ENCODE peak calls at places on chromosomes 1 and 21, in six cellular contexts. Y is GM06990, K is HL-60, Q is brain microvascular endothelial cell, A is cardiac fibroblast, B is mammary epithelial cell. R is an unnamed sample.

GRCh38 chr1:198265073-198265661 is 108.4 kb downstream of the NEK7 start:
- DNase-seq in K (no peak), Y (no peak), A (peak), Q (peak), B (peak), R (peak)

GRCh38 chr1:172144445-172145060 is 275.9 kb upstream of the C1orf105 start:
- DNase-seq in K (no peak), Y (no peak), B (no peak), A (peak), Q (peak), R (peak)

GRCh38 chr1:170494369-170494768 is 37.6 kb upstream of the GORAB start:
- DNase-seq in Y (no peak), A (peak), B (peak), Q (peak), K (no peak), R (peak)

GRCh38 chr1:46425740-46426139 is 31.6 kb downstream of the FAAH start:
- DNase-seq in K (no peak), A (no peak), B (peak), Q (no peak), Y (no peak), R (no peak)

GRCh38 chr1:116096013-116096618 is 15.1 kb upstream of the MAB21L3 start:
- DNase-seq in Y (no peak), K (no peak), A (no peak), Q (no peak), B (no peak), R (no peak)

GRCh38 chr1:41695118-41695517 is 210.6 kb upstream of the EDN2 start:
- DNase-seq in K (no peak), Q (no peak), Y (no peak), B (no peak), A (peak), R (no peak)

GRCh38 chr1:219988818-219989217 is 57.5 kb downstream of the EPRS1 start:
- DNase-seq in K (no peak), A (no peak), B (no peak), Q (no peak), Y (no peak), R (no peak)

GRCh38 chr1:206674745-206675175 is 9.9 kb upstream of the MAPKAPK2 start:
- DNase-seq in Y (no peak), B (peak), Q (peak), K (no peak), A (peak), R (peak)

GRCh38 chr1:54009406-54009805 is 8.6 kb downstream of the LDLRAD1 start:
- DNase-seq in Y (no peak), Q (no peak), B (no peak), K (no peak), A (no peak), R (no peak)

GRCh38 chr1:225462714-225463574 is 35.1 kb upstream of the LBR start:
- DNase-seq in K (no peak), A (peak), Y (no peak), Q (no peak), B (no peak), R (no peak)

GRCh38 chr1:42935313-42935624 is 23.4 kb downstream of the SLC2A1 start:
- DNase-seq in K (no peak), B (no peak), Q (no peak), Y (peak), A (no peak), R (no peak)

GRCh38 chr1:184387871-184388670 is 1.2 kb downstream of the C1orf21 start:
- DNase-seq in A (peak), Y (peak), K (no peak), B (peak), Q (peak), R (peak)

GRCh38 chr21:32307706-32308105 is 9.1 kb downstream of the MRAP start:
- DNase-seq in B (no peak), K (no peak), Q (peak), Y (no peak), A (peak), R (peak)

GRCh38 chr1:43348809-43349593 is 9.8 kb upstream of the CDC20 start:
- DNase-seq in Q (peak), K (no peak), B (peak), Y (no peak), A (peak), R (peak)

GRCh38 chr21:36260030-36260787 is 59.8 kb upstream of the MORC3 start:
- DNase-seq in Y (no peak), B (peak), K (no peak), Q (peak), A (peak), R (peak)

GRCh38 chr21:20443558-20444155 is 554.6 kb upstream of the NCAM2 start:
- DNase-seq in K (no peak), B (no peak), Q (no peak), Y (no peak), A (no peak), R (peak)

GRCh38 chr1:109824349-109825115 is 60.8 kb upstream of the EPS8L3 start:
- DNase-seq in Q (no peak), A (no peak), K (no peak), B (no peak), Y (no peak), R (no peak)

GRCh38 chr1:198259336-198260109 is 102.7 kb downstream of the NEK7 start:
- DNase-seq in Y (no peak), B (no peak), Q (no peak), K (no peak), A (no peak), R (no peak)

GRCh38 chr21:46168659-46169386 is 13.4 kb upstream of the FTCD start:
- DNase-seq in K (no peak), A (no peak), Q (no peak), Y (no peak), B (no peak), R (no peak)

GRCh38 chr1:70475023-70475422 is 64.0 kb downstream of the CTH start:
- DNase-seq in Y (no peak), B (no peak), A (no peak), Q (no peak), K (no peak), R (no peak)

GRCh38 chr1:227562037-227562436 is 1.3 kb upstream of the ZNF678 start:
- DNase-seq in K (no peak), Y (no peak), Q (no peak), A (no peak), B (no peak), R (no peak)

GRCh38 chr1:47759581-47760247 is 237.5 kb downstream of the TRABD2B start:
- DNase-seq in Y (no peak), Q (no peak), A (no peak), K (no peak), B (no peak), R (no peak)

GRCh38 chr1:202235003-202235660 is 41.5 kb downstream of the LGR6 start:
- DNase-seq in Y (no peak), B (no peak), A (no peak), K (no peak), Q (no peak), R (no peak)

GRCh38 chr1:28027238-28027637 is 61.2 kb downstream of the EYA3 start:
- DNase-seq in B (no peak), K (no peak), A (no peak), Q (no peak), Y (no peak), R (no peak)

GRCh38 chr1:99601709-99602403 is 44.1 kb upstream of the PALMD start:
- DNase-seq in A (no peak), Y (no peak), B (no peak), Q (no peak), K (no peak), R (no peak)

GRCh38 chr1:179021873-179022272 is 3.8 kb upstream of the FAM20B start:
- DNase-seq in Y (no peak), B (no peak), Q (peak), K (no peak), A (peak), R (peak)

GRCh38 chr1:75724472-75725022 is at the start of gene ACADM:
- DNase-seq in A (peak), Y (peak), Q (peak), K (peak), B (peak), R (peak)

GRCh38 chr1:113147073-113147625 is 74.2 kb downstream of the LRIG2 start:
- DNase-seq in Q (no peak), K (no peak), A (no peak), B (no peak), Y (no peak), R (no peak)

GRCh38 chr1:161082996-161083742 is 6.2 kb downstream of the NECTIN4 start:
- DNase-seq in K (peak), Q (peak), B (peak), A (peak), Y (no peak), R (peak)

GRCh38 chr1:1442069-1442770 is 6.7 kb downstream of the VWA1 start:
- DNase-seq in Q (no peak), Y (no peak), B (no peak), K (no peak), A (no peak), R (no peak)

GRCh38 chr1:180971273-180971997 is 51.2 kb downstream of the STX6 start:
- DNase-seq in Y (no peak), A (no peak), K (no peak), Q (no peak), B (no peak), R (no peak)

GRCh38 chr1:11749203-11749689 is 12.7 kb upstream of the C1orf167 start:
- DNase-seq in K (peak), B (peak), Y (peak), A (peak), Q (no peak), R (peak)

GRCh38 chr1:204194771-204195170 is 1.5 kb downstream of the KISS1 start:
- DNase-seq in K (no peak), Q (no peak), B (no peak), A (no peak), Y (no peak), R (no peak)
- H3K4me3 ChIP-seq in K (no peak), Q (no peak), B (no peak), A (no peak), Y (no peak), R (no peak)

DNA sequence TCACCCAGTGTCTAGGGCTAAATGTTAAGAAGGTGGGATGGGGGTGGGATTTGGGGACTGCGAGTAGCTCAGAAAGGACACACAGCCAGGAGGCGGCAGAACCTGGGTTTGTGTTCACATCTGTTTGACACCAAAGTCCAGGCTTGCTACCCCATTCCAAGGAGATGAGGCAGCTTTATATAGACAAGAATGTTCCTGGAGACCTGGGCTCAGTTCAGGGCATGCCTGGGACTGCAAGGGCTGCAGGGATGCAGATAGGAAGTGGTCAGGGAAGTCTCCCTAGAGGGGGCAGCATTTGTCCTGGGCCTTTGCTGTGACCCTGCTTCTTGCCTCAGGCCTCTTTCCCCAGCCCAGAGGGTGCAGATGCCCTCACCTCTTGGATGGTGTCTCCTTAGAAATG is 16.3 kb downstream of the PADI3 start:
- DNase-seq in Y (no peak), A (no peak), B (peak), Q (no peak), K (no peak), R (no peak)
- TF ChIP-seq CTCF in Y (no peak), A (no peak), B (peak), Q (no peak), K (no peak), R (no peak)

GRCh38 chr1:232031156-232031555 is 404.6 kb downstream of the DISC1 start:
- DNase-seq in Y (no peak), B (no peak), A (no peak), K (no peak), Q (no peak), R (no peak)
- H3K4me3 ChIP-seq in Y (no peak), B (no peak), A (no peak), K (no peak), Q (no peak), R (no peak)

GRCh38 chr1:84674021-84674420 is 16.2 kb downstream of the SSX2IP start:
- DNase-seq in Q (no peak), B (no peak), K (no peak), Y (no peak), A (no peak), R (no peak)

GRCh38 chr1:84665703-84666317 is 24.5 kb downstream of the SSX2IP start:
- DNase-seq in K (no peak), Y (no peak), A (no peak), B (no peak), Q (no peak), R (peak)

GRCh38 chr1:84672080-84672735 is 18.1 kb downstream of the SSX2IP start:
- DNase-seq in Y (no peak), A (no peak), Q (no peak), B (no peak), K (no peak), R (no peak)

GRCh38 chr1:84669831-84670230 is 20.4 kb downstream of the SSX2IP start:
- DNase-seq in A (peak), Y (no peak), Q (no peak), K (no peak), B (peak), R (peak)

GRCh38 chr1:84668185-84668584 is 22.1 kb downstream of the SSX2IP start:
- DNase-seq in Y (no peak), Q (no peak), K (no peak), B (no peak), A (peak), R (no peak)
- TF ChIP-seq CTCF in Y (peak), Q (peak), K (no peak), B (peak), A (peak), R (peak)

GRCh38 chr1:7827134-7827955 is 25.5 kb downstream of the UTS2 start:
- DNase-seq in B (no peak), K (no peak), Q (no peak), Y (no peak), A (peak), R (no peak)
- H3K4me3 ChIP-seq in B (no peak), K (no peak), Q (peak), Y (no peak), A (peak), R (peak)

GRCh38 chr1:31504001-31504400 is 72.3 kb upstream of the TINAGL1 start:
- DNase-seq in K (no peak), B (no peak), Y (no peak), Q (no peak), A (no peak), R (no peak)

GRCh38 chr1:31502253-31502652 is 74.1 kb upstream of the TINAGL1 start:
- DNase-seq in Q (no peak), A (no peak), B (no peak), K (no peak), Y (no peak), R (no peak)

GRCh38 chr1:31503581-31503980 is 72.7 kb upstream of the TINAGL1 start:
- DNase-seq in B (no peak), Y (no peak), Q (no peak), A (no peak), K (no peak), R (no peak)

GRCh38 chr1:31502926-31503511 is 73.3 kb upstream of the TINAGL1 start:
- DNase-seq in B (no peak), A (no peak), K (no peak), Q (no peak), Y (no peak), R (peak)

GRCh38 chr1:31501505-31501904 is 74.8 kb upstream of the TINAGL1 start:
- DNase-seq in Y (no peak), B (no peak), K (no peak), Q (no peak), A (no peak), R (no peak)
- TF ChIP-seq CTCF in Y (no peak), B (peak), K (no peak), Q (peak), A (peak), R (peak)

DNA sequence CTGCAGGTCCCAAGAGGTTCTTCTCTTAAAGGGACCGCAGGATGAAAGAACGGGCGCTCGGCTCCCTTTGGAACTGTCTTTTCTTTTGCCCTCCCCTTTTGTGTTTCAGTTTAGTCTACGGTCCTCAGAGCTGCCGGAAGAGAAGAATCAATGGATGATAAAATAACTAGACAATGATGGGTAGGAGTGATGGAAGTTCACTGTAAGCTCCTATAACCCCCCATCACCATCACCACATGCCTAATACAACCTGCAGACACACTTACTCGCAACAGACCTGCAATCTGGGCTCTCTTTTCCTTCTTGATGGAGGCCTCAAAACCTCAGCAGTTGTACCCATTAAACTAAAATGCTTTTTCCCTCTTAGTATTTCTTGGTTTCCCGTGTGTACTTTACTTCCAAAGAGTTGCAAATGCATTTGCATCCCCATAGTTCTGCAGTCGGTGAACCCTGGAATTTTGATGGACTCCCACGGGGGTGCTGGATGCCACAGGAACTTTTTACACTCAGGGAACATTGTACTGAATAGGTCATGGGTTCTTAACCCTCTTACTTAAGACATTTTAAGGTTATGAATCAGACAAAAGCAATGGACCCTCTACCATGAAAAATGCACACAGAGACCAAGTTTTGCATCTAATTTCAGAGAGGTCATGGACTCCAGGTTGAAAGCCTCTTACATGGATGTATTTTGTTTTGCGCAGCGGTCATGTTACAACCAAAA is 633 bp upstream of the RFX5 start:
- DNase-seq in B (no peak), Q (no peak), K (no peak), Y (no peak), A (no peak), R (peak)
- H3K4me3 ChIP-seq in B (peak), Q (peak), K (peak), Y (peak), A (peak), R (peak)

GRCh38 chr1:166876540-166876838 is 425 bp upstream of the TADA1 start:
- DNase-seq in B (no peak), A (no peak), Y (no peak), K (no peak), Q (no peak), R (no peak)
- TF ChIP-seq CTCF in B (peak), A (peak), Y (no peak), K (no peak), Q (peak), R (no peak)